ENCODE peak calls at places on chromosomes 13 and 19, in ten cellular contexts. K is mucosa of descending colon, J is breast epithelium, Z is body of pancreas, L is thoracic aorta, N is esophagus squamous epithelium, F is ovary, C is kidney, S is sigmoid colon, V is cardiac muscle cell. O is an unnamed sample. For H3K9me3, the result is how much of the 10 kb centered on the place peaks cover.

GRCh38 chr13:46632171-46632570 is 79.2 kb downstream of the LRCH1 start:
- DNase-seq in K (no peak), J (no peak), Z (no peak), L (no peak), N (no peak), F (no peak), C (no peak), S (no peak), V (no peak), O (no peak)

GRCh38 chr13:107025991-107026390 is 458.1 kb upstream of the ARGLU1 start:
- DNase-seq in K (no peak), J (peak), Z (peak), L (peak), N (no peak), F (no peak), C (peak), S (no peak), V (peak), O (no peak)

GRCh38 chr13:79187917-79188699 is 217.9 kb downstream of the RBM26 start:
- DNase-seq in K (no peak), J (no peak), Z (no peak), L (no peak), N (no peak), F (no peak), C (no peak), S (no peak), V (no peak), O (no peak)

GRCh38 chr13:31901985-31902384 is 129.6 kb upstream of the FRY start:
- DNase-seq in K (no peak), J (no peak), Z (no peak), L (no peak), N (no peak), F (no peak), C (no peak), S (no peak), V (no peak), O (no peak)

GRCh38 chr19:5537870-5538269 is 29.9 kb downstream of the TINCR start:
- DNase-seq in K (no peak), J (no peak), Z (no peak), L (no peak), N (no peak), F (no peak), C (no peak), S (no peak), V (no peak), O (no peak)

GRCh38 chr13:30143671-30144400 is 163.5 kb downstream of the KATNAL1 start:
- DNase-seq in K (no peak), J (no peak), Z (no peak), L (no peak), N (no peak), F (no peak), C (no peak), S (no peak), V (no peak), O (no peak)

GRCh38 chr19:15015946-15016542 is 33.2 kb upstream of the CASP14 start:
- DNase-seq in K (peak), J (no peak), Z (peak), L (no peak), N (no peak), F (no peak), C (peak), S (no peak), V (peak), O (no peak)

GRCh38 chr13:110463876-110464510 is 97.5 kb downstream of the RAB20 start:
- DNase-seq in K (no peak), J (no peak), Z (no peak), L (no peak), N (no peak), F (no peak), C (no peak), S (no peak), V (no peak), O (no peak)

GRCh38 chr13:42412812-42413795 is 141.2 kb downstream of the AKAP11 start:
- DNase-seq in K (no peak), J (no peak), Z (no peak), L (no peak), N (no peak), F (no peak), C (no peak), S (no peak), V (no peak), O (no peak)

GRCh38 chr13:76641056-76641455 is 245.1 kb downstream of the KCTD12 start:
- DNase-seq in K (no peak), J (no peak), Z (no peak), L (no peak), N (no peak), F (no peak), C (no peak), S (no peak), V (no peak), O (no peak)

GRCh38 chr13:110332750-110333149 is 25.7 kb downstream of the COL4A2 start:
- DNase-seq in K (no peak), J (no peak), Z (no peak), L (no peak), N (no peak), F (no peak), C (no peak), S (peak), V (no peak), O (no peak)

GRCh38 chr19:11024259-11024658 is 63.4 kb downstream of the SMARCA4 start:
- DNase-seq in K (no peak), J (no peak), Z (no peak), L (no peak), N (no peak), F (no peak), C (no peak), S (no peak), V (no peak), O (no peak)

GRCh38 chr19:34350161-34350561 is 14.8 kb upstream of the GPI start:
- DNase-seq in K (peak), J (no peak), Z (no peak), L (no peak), N (no peak), F (no peak), C (no peak), S (no peak), V (no peak), O (no peak)

GRCh38 chr13:51781246-51782022 is 22.5 kb downstream of the DHRS12 start:
- DNase-seq in K (no peak), J (no peak), Z (peak), L (no peak), N (no peak), F (no peak), C (no peak), S (no peak), V (peak), O (no peak)

GRCh38 chr19:8158411-8159074 is 9.2 kb upstream of the FBN3 start:
- DNase-seq in K (peak), J (no peak), Z (peak), L (peak), N (no peak), F (no peak), C (no peak), S (peak), V (peak), O (peak)

GRCh38 chr13:111486801-111487200 is 166.4 kb downstream of the TEX29 start:
- DNase-seq in K (no peak), J (no peak), Z (no peak), L (no peak), N (no peak), F (no peak), C (peak), S (no peak), V (no peak), O (no peak)

GRCh38 chr19:58566989-58567388 is 6.1 kb downstream of the MZF1 start:
- DNase-seq in K (peak), J (peak), Z (peak), L (no peak), N (no peak), F (no peak), C (peak), S (no peak), V (no peak), O (no peak)

GRCh38 chr13:100673376-100673830 is 1.2 kb downstream of the TMTC4 start:
- DNase-seq in K (peak), J (no peak), Z (no peak), L (no peak), N (no peak), F (peak), C (peak), S (no peak), V (peak), O (no peak)

GRCh38 chr13:112210401-112210800 is 143.5 kb downstream of the SOX1 start:
- DNase-seq in K (no peak), J (no peak), Z (no peak), L (no peak), N (no peak), F (no peak), C (no peak), S (no peak), V (no peak), O (no peak)

GRCh38 chr13:113049521-113049941 is 56.1 kb upstream of the F7 start:
- DNase-seq in K (no peak), J (no peak), Z (no peak), L (no peak), N (no peak), F (no peak), C (peak), S (peak), V (no peak), O (no peak)

GRCh38 chr19:13865243-13865577 is 11.7 kb upstream of the NANOS3 start:
- DNase-seq in K (no peak), J (no peak), Z (no peak), L (no peak), N (no peak), F (no peak), C (peak), S (no peak), V (no peak), O (no peak)

GRCh38 chr19:6065685-6066365 is 44.5 kb downstream of the RFX2 start:
- DNase-seq in K (peak), J (peak), Z (no peak), L (no peak), N (no peak), F (no peak), C (peak), S (no peak), V (no peak), O (peak)

GRCh38 chr13:24036115-24036514 is 124.4 kb upstream of the SPATA13 start:
- DNase-seq in K (no peak), J (no peak), Z (no peak), L (no peak), N (no peak), F (no peak), C (no peak), S (no peak), V (no peak), O (no peak)

GRCh38 chr13:67493835-67494234 is 263.7 kb upstream of the PCDH9 start:
- DNase-seq in K (no peak), J (no peak), Z (no peak), L (no peak), N (no peak), F (no peak), C (no peak), S (no peak), V (no peak), O (no peak)

GRCh38 chr13:39415403-39415802 is 187.6 kb downstream of the LHFPL6 start:
- DNase-seq in K (peak), J (no peak), Z (peak), L (no peak), N (no peak), F (peak), C (no peak), S (peak), V (peak), O (no peak)

GRCh38 chr13:64446372-64446771 is 2783.8 kb downstream of the PCDH9 start:
- DNase-seq in K (no peak), J (no peak), Z (no peak), L (no peak), N (no peak), F (no peak), C (no peak), S (no peak), V (no peak), O (no peak)

GRCh38 chr13:97359181-97360057 is 74.5 kb upstream of the RAP2A start:
- DNase-seq in K (peak), J (no peak), Z (peak), L (no peak), N (no peak), F (peak), C (no peak), S (peak), V (peak), O (no peak)

GRCh38 chr19:23999821-24000610 is 85.3 kb downstream of the ZNF726 start:
- DNase-seq in K (no peak), J (no peak), Z (no peak), L (no peak), N (no peak), F (no peak), C (no peak), S (no peak), V (no peak), O (no peak)

GRCh38 chr13:97723655-97724054 is 229.8 kb upstream of the IPO5 start:
- DNase-seq in K (no peak), J (no peak), Z (no peak), L (no peak), N (no peak), F (no peak), C (no peak), S (no peak), V (peak), O (no peak)

GRCh38 chr13:83449666-83450395 is 432.4 kb downstream of the SLITRK1 start:
- DNase-seq in K (no peak), J (no peak), Z (no peak), L (no peak), N (no peak), F (no peak), C (no peak), S (no peak), V (no peak), O (no peak)

GRCh38 chr13:52701728-52702480 is 37.7 kb downstream of the CNMD start:
- DNase-seq in K (no peak), J (no peak), Z (no peak), L (no peak), N (no peak), F (no peak), C (no peak), S (no peak), V (no peak), O (no peak)

GRCh38 chr13:90300015-90300414 is 1047.5 kb upstream of the MIR17HG start:
- DNase-seq in K (no peak), J (no peak), Z (no peak), L (no peak), N (no peak), F (no peak), C (no peak), S (no peak), V (no peak), O (no peak)

GRCh38 chr13:74891610-74892009 is 590.4 kb downstream of the TBC1D4 start:
- DNase-seq in K (no peak), J (no peak), Z (no peak), L (no peak), N (no peak), F (no peak), C (no peak), S (no peak), V (no peak), O (no peak)

GRCh38 chr19:18635831-18636182 is 1.0 kb upstream of the KLHL26 start:
- DNase-seq in K (no peak), J (no peak), Z (no peak), L (no peak), N (no peak), F (no peak), C (no peak), S (no peak), V (no peak), O (no peak)

GRCh38 chr19:18634612-18635290 is 2.1 kb upstream of the KLHL26 start:
- DNase-seq in K (peak), J (no peak), Z (no peak), L (no peak), N (no peak), F (no peak), C (no peak), S (no peak), V (no peak), O (no peak)

GRCh38 chr19:18637644-18638630 is 1.1 kb downstream of the KLHL26 start:
- DNase-seq in K (peak), J (no peak), Z (peak), L (no peak), N (no peak), F (no peak), C (peak), S (no peak), V (no peak), O (no peak)

GRCh38 chr19:18636183-18636968 is 452 bp upstream of the KLHL26 start:
- DNase-seq in K (peak), J (peak), Z (peak), L (peak), N (peak), F (peak), C (peak), S (peak), V (peak), O (peak)

DNA sequence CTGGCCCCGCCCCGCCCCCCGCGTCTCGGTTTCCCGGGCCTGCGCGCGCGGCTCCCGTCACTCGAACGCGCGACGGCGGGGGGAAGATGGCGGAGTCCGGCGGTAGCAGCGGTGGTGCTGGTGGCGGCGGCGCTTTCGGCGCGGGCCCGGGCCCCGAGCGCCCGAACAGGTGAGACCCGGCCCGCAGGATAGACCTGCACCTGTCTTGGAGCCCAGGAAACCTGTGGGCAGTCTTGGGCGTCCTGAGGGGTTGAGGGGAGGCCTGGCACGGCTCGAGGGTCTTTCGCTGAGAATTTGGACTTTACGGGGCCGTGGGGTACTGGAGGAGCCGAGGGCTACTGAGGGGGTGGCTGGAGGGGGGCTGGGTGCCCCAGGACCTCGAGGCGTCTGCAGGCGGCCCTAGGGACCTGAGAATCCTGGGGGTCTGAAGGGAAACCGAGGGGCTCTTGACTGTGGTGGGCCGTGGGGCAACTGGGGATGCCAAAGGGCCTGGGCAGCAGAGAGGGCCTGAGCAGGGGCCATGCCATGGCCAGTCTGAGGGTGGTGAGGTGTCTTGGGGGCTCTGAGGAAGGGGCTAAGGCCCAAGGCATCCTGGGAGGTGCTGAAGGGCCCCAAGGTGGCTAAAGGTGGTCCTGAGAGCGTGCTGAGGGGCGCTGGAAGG is at the start of gene KLHL26:
- DNase-seq in K (no peak), J (no peak), Z (no peak), L (no peak), N (no peak), F (no peak), C (peak), S (no peak), V (no peak), O (no peak)
- H3K9me3 ChIP-seq in K (under half), J (under half), Z (under half), L (under half), N (under half), F (under half), C (under half), S (under half), V (under half), O (under half)

GRCh38 chr19:27716922-27717321 is 1496.0 kb downstream of the UQCRFS1 start:
- DNase-seq in K (no peak), J (no peak), Z (no peak), L (no peak), N (no peak), F (no peak), C (no peak), S (no peak), V (no peak), O (no peak)

GRCh38 chr19:27720155-27720554 is 1492.8 kb downstream of the UQCRFS1 start:
- DNase-seq in K (no peak), J (no peak), Z (no peak), L (no peak), N (no peak), F (no peak), C (no peak), S (no peak), V (no peak), O (no peak)

GRCh38 chr19:27717825-27718224 is 1495.1 kb downstream of the UQCRFS1 start:
- DNase-seq in K (no peak), J (no peak), Z (no peak), L (no peak), N (no peak), F (no peak), C (no peak), S (no peak), V (no peak), O (no peak)

GRCh38 chr19:27718262-27718661 is 1494.7 kb downstream of the UQCRFS1 start:
- DNase-seq in K (no peak), J (no peak), Z (no peak), L (no peak), N (no peak), F (no peak), C (no peak), S (no peak), V (no peak), O (no peak)

GRCh38 chr19:27719034-27719433 is 1493.9 kb downstream of the UQCRFS1 start:
- DNase-seq in K (no peak), J (no peak), Z (no peak), L (no peak), N (no peak), F (no peak), C (no peak), S (no peak), V (no peak), O (no peak)
- H3K9me3 ChIP-seq in K (half or more), J (half or more), Z (under half), L (under half), N (under half), F (under half), C (under half), S (under half), V (under half), O (under half)

GRCh38 chr19:21423057-21424041 is 26.4 kb downstream of the ZNF493 start:
- DNase-seq in K (no peak), J (no peak), Z (no peak), L (no peak), N (no peak), F (no peak), C (no peak), S (no peak), V (no peak), O (no peak)

GRCh38 chr19:21422244-21422643 is 25.3 kb downstream of the ZNF493 start:
- DNase-seq in K (no peak), J (no peak), Z (no peak), L (no peak), N (no peak), F (no peak), C (no peak), S (no peak), V (no peak), O (no peak)
- H3K9me3 ChIP-seq in K (half or more), J (half or more), Z (under half), L (half or more), N (half or more), F (under half), C (half or more), S (under half), V (under half), O (under half)

GRCh38 chr19:50723735-50724521 is 764 bp downstream of the CLEC11A start:
- DNase-seq in K (no peak), J (no peak), Z (no peak), L (no peak), N (no peak), F (peak), C (no peak), S (no peak), V (no peak), O (no peak)
- H3K9me3 ChIP-seq in K (under half), J (under half), Z (under half), L (under half), N (under half), F (under half), C (under half), S (under half), V (under half), O (under half)

GRCh38 chr19:47227347-47228167 is 3.4 kb downstream of the BBC3 start:
- DNase-seq in K (peak), J (peak), Z (peak), L (peak), N (peak), F (peak), C (peak), S (peak), V (peak), O (no peak)
- H3K9me3 ChIP-seq in K (under half), J (under half), Z (under half), L (under half), N (under half), F (under half), C (under half), S (under half), V (under half), O (under half)

DNA sequence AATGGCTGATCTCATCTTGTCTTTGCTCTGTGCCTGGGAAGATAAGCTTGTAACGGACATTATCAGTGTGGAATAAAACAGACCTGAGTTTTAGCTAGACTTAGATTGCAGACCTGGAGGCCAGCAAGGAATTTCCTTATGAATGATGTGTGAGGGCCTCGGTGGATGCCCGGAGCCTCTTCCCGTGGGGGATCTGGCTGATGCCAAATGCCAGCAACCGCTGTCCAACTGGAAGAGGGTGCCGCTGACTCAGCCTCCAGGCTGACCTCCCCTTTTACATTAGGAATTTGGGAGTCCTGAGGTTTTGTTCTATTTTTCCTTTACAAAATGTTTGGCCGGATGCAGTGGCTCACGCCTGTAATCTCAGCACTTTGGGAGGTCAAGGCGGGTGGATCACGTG is 19.6 kb upstream of the LILRA2 start:
- DNase-seq in K (no peak), J (no peak), Z (no peak), L (no peak), N (no peak), F (no peak), C (no peak), S (no peak), V (no peak), O (no peak)
- H3K9me3 ChIP-seq in K (under half), J (under half), Z (under half), L (under half), N (under half), F (under half), C (under half), S (under half), V (under half), O (under half)